ENCODE peak calls at places on chromosomes 4 and X, in nine cellular contexts. R is naive thymus-derived CD4-positive, alpha-beta T cell; M is lower lobe of right lung; G is cardiac muscle cell; J is CD4-positive, alpha-beta memory T cell; D is right lobe of liver; Z is CD8-positive, alpha-beta memory T cell; N is RWPE1; C is neural progenitor cell. V is an unnamed sample.

GRCh38 chrX:79413009-79413408 is 45.9 kb upstream of the ITM2A start:
- DNase-seq in R (peak; percentile 25), M (no peak), G (peak; percentile 14), J (peak; percentile 49), D (no peak), Z (no peak), N (no peak), C (peak; percentile 22), V (no peak)

GRCh38 chr4:72468904-72469502 is 100.0 kb downstream of the ADAMTS3 start:
- DNase-seq in R (no peak), M (no peak), G (peak; percentile 43), J (no peak), D (no peak), Z (no peak), N (peak; percentile 21), C (peak; percentile 61), V (no peak)

GRCh38 chrX:37383313-37383712 is 34.1 kb downstream of the PRRG1 start:
- DNase-seq in R (no peak), M (no peak), G (no peak), J (no peak), D (no peak), Z (no peak), N (no peak), C (no peak), V (no peak)

GRCh38 chr4:78057600-78058560 is 757 bp downstream of the FRAS1 start:
- DNase-seq in R (no peak), M (peak; percentile 65), G (peak; percentile 66), J (no peak), D (peak; percentile 76), Z (no peak), N (peak; percentile 24), C (peak; percentile 66), V (peak; percentile 76)

GRCh38 chr4:176302283-176303275 is 17.2 kb upstream of the SPCS3 start:
- DNase-seq in R (no peak), M (no peak), G (no peak), J (no peak), D (no peak), Z (no peak), N (peak; percentile 62), C (no peak), V (no peak)

GRCh38 chr4:39635023-39635422 is 3.6 kb downstream of the SMIM14 start:
- DNase-seq in R (no peak), M (no peak), G (no peak), J (no peak), D (no peak), Z (no peak), N (no peak), C (no peak), V (no peak)

GRCh38 chr4:10201356-10202223 is 85.0 kb upstream of the WDR1 start:
- DNase-seq in R (no peak), M (no peak), G (no peak), J (no peak), D (no peak), Z (no peak), N (no peak), C (no peak), V (no peak)

GRCh38 chr4:2714071-2714770 is 41.9 kb downstream of the TNIP2 start:
- DNase-seq in R (peak; percentile 60), M (no peak), G (peak; percentile 16), J (peak; percentile 53), D (no peak), Z (no peak), N (no peak), C (no peak), V (no peak)

GRCh38 chrX:110397353-110397752 is 38.7 kb downstream of the RTL9 start:
- DNase-seq in R (no peak), M (no peak), G (no peak), J (no peak), D (no peak), Z (no peak), N (no peak), C (no peak), V (no peak)

GRCh38 chrX:21657318-21658151 is 595 bp downstream of the KLHL34 start:
- DNase-seq in R (peak; percentile 22), M (no peak), G (no peak), J (peak; percentile 5), D (no peak), Z (no peak), N (no peak), C (no peak), V (no peak)

GRCh38 chr4:147550626-147551250 is 66.5 kb upstream of the TMEM184C start:
- DNase-seq in R (no peak), M (no peak), G (no peak), J (no peak), D (no peak), Z (no peak), N (no peak), C (peak; percentile 7), V (no peak)

DNA sequence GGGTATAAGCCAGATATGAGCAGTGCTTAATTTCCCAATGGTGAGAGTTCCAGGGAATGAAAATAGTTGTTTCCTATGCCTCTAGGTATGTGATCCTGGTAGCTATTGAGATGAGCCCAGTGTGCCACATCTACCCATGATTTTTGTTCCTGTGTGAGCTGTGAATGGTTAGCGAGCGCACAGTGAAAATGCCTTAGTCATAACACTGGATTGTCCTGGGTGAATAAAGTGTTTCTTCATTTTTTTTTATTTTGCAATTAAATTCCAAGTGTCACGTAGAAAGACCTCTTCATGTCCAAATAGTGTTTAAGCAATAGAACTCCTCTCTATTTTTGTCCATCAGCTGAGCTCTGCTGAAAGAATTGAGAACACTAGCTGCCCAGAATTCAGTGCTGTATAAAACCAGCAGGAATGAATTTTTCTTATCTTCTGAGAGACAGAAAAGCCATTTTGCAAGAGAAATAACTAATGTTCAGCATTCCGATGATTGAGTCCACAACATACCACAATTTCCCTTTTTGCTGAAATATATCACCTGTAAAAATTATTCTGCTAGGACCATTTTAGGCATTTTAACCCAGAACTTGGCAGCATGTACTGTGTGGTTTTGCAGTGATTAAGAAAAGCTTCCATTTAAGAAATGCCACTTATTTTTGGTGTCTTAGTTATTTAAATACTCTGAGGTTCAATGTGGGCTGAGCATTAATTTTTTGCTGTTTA is 5.6 kb downstream of the MAOA start:
- DNase-seq in R (no peak), M (no peak), G (no peak), J (no peak), D (no peak), Z (no peak), N (no peak), C (no peak), V (no peak)
- H3K27ac ChIP-seq in R (no peak overlapping the region), M (peak overlapping the region; percentile 46), G (no peak overlapping the region), J (no peak overlapping the region), D (no peak overlapping the region), Z (no peak overlapping the region), N (no peak overlapping the region), C (no peak overlapping the region), V (peak overlapping the region; percentile 74)

GRCh38 chrX:153782324-153782723 is 1.5 kb downstream of the SRPK3 start:
- DNase-seq in R (no peak), M (no peak), G (no peak), J (no peak), D (no peak), Z (no peak), N (no peak), C (peak; percentile 15), V (no peak)

GRCh38 chrX:153782871-153783270 is 2.0 kb downstream of the SRPK3 start:
- DNase-seq in R (no peak), M (no peak), G (no peak), J (no peak), D (no peak), Z (no peak), N (no peak), C (no peak), V (no peak)

GRCh38 chrX:153779891-153780677 is 757 bp upstream of the SRPK3 start:
- DNase-seq in R (no peak), M (no peak), G (no peak), J (no peak), D (no peak), Z (no peak), N (no peak), C (no peak), V (no peak)

GRCh38 chrX:153780678-153781427 is at the start of gene SRPK3:
- DNase-seq in R (no peak), M (no peak), G (no peak), J (no peak), D (no peak), Z (no peak), N (no peak), C (no peak), V (no peak)

GRCh38 chrX:153781428-153782047 is 697 bp downstream of the SRPK3 start:
- DNase-seq in R (no peak), M (no peak), G (no peak), J (no peak), D (no peak), Z (no peak), N (no peak), C (no peak), V (no peak)
- H3K27ac ChIP-seq in R (no peak overlapping the region), M (no peak overlapping the region), G (no peak overlapping the region), J (no peak overlapping the region), D (no peak overlapping the region), Z (no peak overlapping the region), N (no peak overlapping the region), C (no peak overlapping the region), V (peak overlapping the region; percentile 44)

GRCh38 chr4:122854444-122854843 is 27.8 kb downstream of the FGF2 start:
- DNase-seq in R (no peak), M (no peak), G (no peak), J (no peak), D (no peak), Z (no peak), N (no peak), C (no peak), V (no peak)
- H3K27ac ChIP-seq in R (no peak overlapping the region), M (peak overlapping the region; percentile 32), G (no peak overlapping the region), J (no peak overlapping the region), D (no peak overlapping the region), Z (no peak overlapping the region), N (peak overlapping the region; percentile 59), C (peak overlapping the region; percentile 42), V (peak overlapping the region; percentile 86)

GRCh38 chr4:6989331-6989923 is 53.7 kb upstream of the TADA2B start:
- DNase-seq in R (no peak), M (no peak), G (no peak), J (no peak), D (no peak), Z (no peak), N (no peak), C (no peak), V (no peak)
- H3K27ac ChIP-seq in R (no peak overlapping the region), M (no peak overlapping the region), G (no peak overlapping the region), J (no peak overlapping the region), D (no peak overlapping the region), Z (no peak overlapping the region), N (peak overlapping the region; percentile 92), C (no peak overlapping the region), V (no peak overlapping the region)

GRCh38 chr4:99893029-99893428 is 1.2 kb downstream of the LAMTOR3 start:
- DNase-seq in R (no peak), M (no peak), G (no peak), J (no peak), D (no peak), Z (no peak), N (no peak), C (no peak), V (no peak)
- H3K27ac ChIP-seq in R (peak overlapping the region; percentile 96), M (no peak overlapping the region), G (no peak overlapping the region), J (no peak overlapping the region), D (no peak overlapping the region), Z (no peak overlapping the region), N (no peak overlapping the region), C (no peak overlapping the region), V (no peak overlapping the region)

GRCh38 chrX:30653415-30654131 is at the start of gene GK:
- DNase-seq in R (no peak), M (peak; percentile 51), G (peak; percentile 34), J (peak; percentile 29), D (no peak), Z (peak; percentile 1), N (no peak), C (peak; percentile 39), V (peak; percentile 79)
- H3K27ac ChIP-seq in R (peak within 1 kb of the TSS; percentile 80), M (peak within 1 kb of the TSS; percentile 84), G (peak within 1 kb of the TSS; percentile 79), J (peak within 1 kb of the TSS; percentile 74), D (peak within 1 kb of the TSS; percentile 76), Z (peak within 1 kb of the TSS; percentile 54), N (peak within 1 kb of the TSS; percentile 71), C (no peak within 1 kb of the TSS), V (peak within 1 kb of the TSS; percentile 65)